ENCODE peak calls at places on chromosomes 1 and 21, in eight cellular contexts. M is psoas muscle, J is HCT116, S is GM23248, V is fibroblast of lung, I is MM.1S, P is neural progenitor cell, X is tibial artery. D is an unnamed sample.

GRCh38 chr1:60895167-60896124 is 186.9 kb upstream of the NFIA start:
- DNase-seq in M (no peak), J (no peak), S (peak; percentile 18), V (no peak), I (no peak), P (peak; percentile 63), X (no peak), D (no peak)

GRCh38 chr1:235649722-235650163 is at the start of gene GNG4:
- DNase-seq in M (no peak), J (no peak), S (no peak), V (no peak), I (no peak), P (peak; percentile 80), X (no peak), D (no peak)

GRCh38 chr21:35616090-35616489 is 444.2 kb downstream of the SETD4 start:
- DNase-seq in M (no peak), J (peak; percentile 3), S (peak; percentile 56), V (peak; percentile 87), I (no peak), P (no peak), X (no peak), D (peak; percentile 28)

GRCh38 chr1:184036517-184036949 is 995 bp downstream of the COLGALT2 start:
- DNase-seq in M (peak; percentile 81), J (no peak), S (peak; percentile 45), V (peak; percentile 28), I (no peak), P (peak; percentile 69), X (peak; percentile 73), D (peak; percentile 65)

GRCh38 chr1:205301842-205302588 is 19.5 kb downstream of the NUAK2 start:
- DNase-seq in M (no peak), J (no peak), S (peak; percentile 53), V (no peak), I (no peak), P (no peak), X (no peak), D (no peak)

GRCh38 chr21:39386194-39386593 is 37.3 kb upstream of the HMGN1 start:
- DNase-seq in M (peak; percentile 67), J (no peak), S (no peak), V (peak; percentile 17), I (no peak), P (no peak), X (no peak), D (no peak)

GRCh38 chr1:31348449-31348848 is 24.4 kb downstream of the FABP3 start:
- DNase-seq in M (no peak), J (no peak), S (no peak), V (no peak), I (no peak), P (no peak), X (no peak), D (no peak)

GRCh38 chr1:221166559-221167318 is 287.5 kb downstream of the HLX start:
- DNase-seq in M (no peak), J (no peak), S (no peak), V (no peak), I (no peak), P (no peak), X (no peak), D (no peak)

GRCh38 chr1:44485229-44485932 is 80.3 kb downstream of the RNF220 start:
- DNase-seq in M (no peak), J (no peak), S (peak; percentile 78), V (peak; percentile 86), I (no peak), P (no peak), X (no peak), D (peak; percentile 69)

GRCh38 chr1:209411491-209411929 is 172.0 kb upstream of the CAMK1G start:
- DNase-seq in M (no peak), J (no peak), S (peak; percentile 78), V (peak; percentile 23), I (no peak), P (no peak), X (no peak), D (no peak)

GRCh38 chr1:114369930-114370329 is 141.1 kb downstream of the TRIM33 start:
- DNase-seq in M (no peak), J (no peak), S (peak; percentile 14), V (peak; percentile 24), I (no peak), P (no peak), X (no peak), D (no peak)

GRCh38 chr1:31745071-31745897 is 18.9 kb downstream of the ADGRB2 start:
- DNase-seq in M (peak; percentile 78), J (no peak), S (peak; percentile 80), V (peak; percentile 58), I (peak; percentile 72), P (peak; percentile 76), X (peak; percentile 82), D (peak; percentile 80)

GRCh38 chr1:168441745-168442144 is 102.1 kb downstream of the XCL2 start:
- DNase-seq in M (no peak), J (no peak), S (no peak), V (no peak), I (no peak), P (no peak), X (no peak), D (no peak)

GRCh38 chr1:65824103-65824502 is 31.4 kb downstream of the PDE4B start:
- DNase-seq in M (no peak), J (no peak), S (no peak), V (no peak), I (no peak), P (no peak), X (no peak), D (no peak)

GRCh38 chr1:17045623-17046022 is 8.2 kb downstream of the SDHB start:
- DNase-seq in M (no peak), J (no peak), S (peak; percentile 28), V (no peak), I (peak; percentile 29), P (peak; percentile 49), X (no peak), D (no peak)

GRCh38 chr21:34088752-34089151 is 15.4 kb downstream of the MRPS6 start:
- DNase-seq in M (no peak), J (no peak), S (no peak), V (no peak), I (no peak), P (no peak), X (no peak), D (no peak)

GRCh38 chr1:27539901-27540861 is 50.2 kb upstream of the WASF2 start:
- DNase-seq in M (peak; percentile 82), J (peak; percentile 81), S (peak; percentile 98), V (no peak), I (no peak), P (no peak), X (no peak), D (peak; percentile 95)

GRCh38 chr1:88163187-88163586 is 520.9 kb upstream of the PKN2 start:
- DNase-seq in M (no peak), J (no peak), S (no peak), V (no peak), I (no peak), P (no peak), X (no peak), D (no peak)

GRCh38 chr21:43824250-43824882 is 35.0 kb downstream of the RRP1 start:
- DNase-seq in M (no peak), J (no peak), S (peak; percentile 91), V (peak; percentile 33), I (no peak), P (no peak), X (no peak), D (no peak)

DNA sequence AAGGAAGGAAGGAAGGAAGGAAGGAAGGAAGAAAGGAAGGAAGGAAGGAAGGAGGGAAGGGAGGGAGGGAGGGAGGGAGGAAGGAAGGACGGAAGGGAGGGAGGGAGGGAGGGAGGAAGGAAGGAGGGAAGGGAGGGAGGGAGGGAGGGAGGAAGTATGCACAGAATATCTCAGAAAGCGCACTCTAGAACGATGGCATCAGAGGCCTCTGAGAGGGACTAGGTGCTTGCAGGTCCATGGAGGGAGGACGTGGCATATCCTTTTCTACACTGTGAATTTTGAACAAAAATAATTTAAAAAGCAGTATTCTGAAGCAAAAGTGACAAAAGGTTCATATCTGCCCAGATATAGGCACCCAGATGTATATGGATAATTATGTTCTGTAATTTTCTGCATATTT is 65.5 kb downstream of the SYF2 start:
- DNase-seq in M (no peak), J (no peak), S (no peak), V (no peak), I (no peak), P (no peak), X (no peak), D (no peak)
- H3K27ac ChIP-seq in M (no peak overlapping the region), J (peak overlapping the region; percentile 73), S (no peak overlapping the region), V (no peak overlapping the region), I (no peak overlapping the region), P (no peak overlapping the region), X (no peak overlapping the region), D (no peak overlapping the region)

DNA sequence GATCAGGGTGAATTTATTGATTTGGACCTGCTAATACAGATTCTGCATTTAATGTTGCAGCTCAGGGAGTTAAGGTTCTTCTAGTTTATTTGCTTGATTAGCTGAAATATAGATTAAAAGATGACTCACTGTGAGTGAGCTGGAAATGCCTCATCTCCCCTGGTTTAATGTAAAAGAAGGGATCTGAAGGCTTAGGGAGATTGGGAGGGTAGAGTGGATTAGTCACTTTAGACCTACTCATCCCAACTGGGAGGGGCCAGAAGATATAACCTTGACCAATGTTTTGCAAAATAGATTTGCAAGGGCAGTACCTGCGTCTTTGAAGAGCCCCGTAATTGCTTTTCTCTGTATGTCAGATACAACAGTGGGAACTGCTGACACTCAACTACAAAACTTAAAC is 922.8 kb upstream of the ADGRL4 start:
- DNase-seq in M (no peak), J (no peak), S (peak; percentile 5), V (peak; percentile 14), I (no peak), P (no peak), X (no peak), D (no peak)
- H3K27ac ChIP-seq in M (no peak overlapping the region), J (no peak overlapping the region), S (no peak overlapping the region), V (no peak overlapping the region), I (no peak overlapping the region), P (no peak overlapping the region), X (no peak overlapping the region), D (no peak overlapping the region)

GRCh38 chr1:109306832-109307362 is at the start of gene MYBPHL:
- DNase-seq in M (no peak), J (no peak), S (no peak), V (no peak), I (no peak), P (peak; percentile 27), X (peak; percentile 59), D (no peak)
- H3K27ac ChIP-seq in M (peak within 1 kb of the TSS; percentile 36), J (no peak within 1 kb of the TSS), S (no peak within 1 kb of the TSS), V (no peak within 1 kb of the TSS), I (no peak within 1 kb of the TSS), P (peak within 1 kb of the TSS; percentile 9), X (no peak within 1 kb of the TSS), D (no peak within 1 kb of the TSS)

GRCh38 chr1:99756598-99756997 is 9.8 kb downstream of the FRRS1 start:
- DNase-seq in M (no peak), J (peak; percentile 51), S (peak; percentile 75), V (peak; percentile 64), I (no peak), P (no peak), X (no peak), D (no peak)

GRCh38 chr1:99763956-99764355 is 2.5 kb downstream of the FRRS1 start:
- DNase-seq in M (no peak), J (no peak), S (peak; percentile 9), V (no peak), I (no peak), P (no peak), X (no peak), D (no peak)

GRCh38 chr1:99755664-99756063 is 10.8 kb downstream of the FRRS1 start:
- DNase-seq in M (no peak), J (no peak), S (no peak), V (no peak), I (no peak), P (no peak), X (no peak), D (no peak)

GRCh38 chr1:99758073-99758511 is 8.3 kb downstream of the FRRS1 start:
- DNase-seq in M (no peak), J (no peak), S (no peak), V (no peak), I (peak; percentile 53), P (no peak), X (no peak), D (no peak)

GRCh38 chr1:99759529-99760160 is 6.8 kb downstream of the FRRS1 start:
- DNase-seq in M (no peak), J (no peak), S (no peak), V (no peak), I (no peak), P (no peak), X (no peak), D (no peak)
- H3K27ac ChIP-seq in M (no peak overlapping the region), J (no peak overlapping the region), S (no peak overlapping the region), V (no peak overlapping the region), I (no peak overlapping the region), P (no peak overlapping the region), X (no peak overlapping the region), D (no peak overlapping the region)